ENCODE peak calls at places on chromosomes 5 and 9, in four cellular contexts. One of them, this sample, is unnamed.

GRCh38 chr9:122954253-122954691 is 13.5 kb downstream of the RABGAP1 start:
- DNase-seq in heart right ventricle: no peak
- DNase-seq in A549: no peak
- DNase-seq in SJSA1: no peak
- DNase-seq in this sample: no peak

GRCh38 chr5:23139338-23140171 is 286.4 kb upstream of the CDH12 start:
- DNase-seq in heart right ventricle: no peak
- DNase-seq in A549: peak
- DNase-seq in SJSA1: no peak
- DNase-seq in this sample: no peak

GRCh38 chr5:15959560-15960164 is 219.9 kb downstream of the MARCHF11 start:
- DNase-seq in heart right ventricle: no peak
- DNase-seq in A549: no peak
- DNase-seq in SJSA1: no peak
- DNase-seq in this sample: no peak

GRCh38 chr5:168368854-168369253 is 77.4 kb downstream of the WWC1 start:
- DNase-seq in heart right ventricle: no peak
- DNase-seq in A549: no peak
- DNase-seq in SJSA1: no peak
- DNase-seq in this sample: no peak

GRCh38 chr5:35354751-35355150 is 124.5 kb upstream of the PRLR start:
- DNase-seq in heart right ventricle: no peak
- DNase-seq in A549: no peak
- DNase-seq in SJSA1: no peak
- DNase-seq in this sample: no peak

GRCh38 chr9:133384736-133385321 is 8.7 kb downstream of the STKLD1 start:
- DNase-seq in heart right ventricle: no peak
- DNase-seq in A549: no peak
- DNase-seq in SJSA1: no peak
- DNase-seq in this sample: no peak

GRCh38 chr5:120108586-120109254 is 355.4 kb upstream of the PRR16 start:
- DNase-seq in heart right ventricle: no peak
- DNase-seq in A549: no peak
- DNase-seq in SJSA1: no peak
- DNase-seq in this sample: no peak

GRCh38 chr9:121675381-121675780 is 23.9 kb downstream of the DAB2IP start:
- DNase-seq in heart right ventricle: no peak
- DNase-seq in A549: no peak
- DNase-seq in SJSA1: no peak
- DNase-seq in this sample: no peak

GRCh38 chr5:172007153-172007794 is 836 bp upstream of the FBXW11 start:
- DNase-seq in heart right ventricle: no peak
- DNase-seq in A549: no peak
- DNase-seq in SJSA1: no peak
- DNase-seq in this sample: no peak

GRCh38 chr9:124574944-124575343 is 67.7 kb upstream of the NR5A1 start:
- DNase-seq in heart right ventricle: no peak
- DNase-seq in A549: peak
- DNase-seq in SJSA1: peak
- DNase-seq in this sample: no peak

GRCh38 chr5:99072846-99073245 is 144.0 kb upstream of the CHD1 start:
- DNase-seq in heart right ventricle: no peak
- DNase-seq in A549: no peak
- DNase-seq in SJSA1: no peak
- DNase-seq in this sample: no peak

GRCh38 chr9:136442330-136442729 is 2.7 kb upstream of the INPP5E start:
- DNase-seq in heart right ventricle: no peak
- DNase-seq in A549: no peak
- DNase-seq in SJSA1: no peak
- DNase-seq in this sample: no peak

GRCh38 chr5:110038297-110038997 is 348.7 kb downstream of the MAN2A1 start:
- DNase-seq in heart right ventricle: no peak
- DNase-seq in A549: no peak
- DNase-seq in SJSA1: no peak
- DNase-seq in this sample: no peak

GRCh38 chr5:68261174-68262021 is 45.8 kb downstream of the PIK3R1 start:
- DNase-seq in heart right ventricle: no peak
- DNase-seq in A549: no peak
- DNase-seq in SJSA1: no peak
- DNase-seq in this sample: no peak

GRCh38 chr9:30757723-30758122 is 1626.7 kb upstream of the ACO1 start:
- DNase-seq in heart right ventricle: no peak
- DNase-seq in A549: no peak
- DNase-seq in SJSA1: no peak
- DNase-seq in this sample: no peak

GRCh38 chr5:51484326-51484725 is 101.1 kb downstream of the ISL1 start:
- DNase-seq in heart right ventricle: no peak
- DNase-seq in A549: no peak
- DNase-seq in SJSA1: no peak
- DNase-seq in this sample: no peak

GRCh38 chr5:79973511-79973910 is 17.6 kb downstream of the MTX3 start:
- DNase-seq in heart right ventricle: no peak
- DNase-seq in A549: no peak
- DNase-seq in SJSA1: peak
- DNase-seq in this sample: no peak

GRCh38 chr5:61252643-61252925 is 79.5 kb upstream of the ZSWIM6 start:
- DNase-seq in heart right ventricle: no peak
- DNase-seq in A549: no peak
- DNase-seq in SJSA1: no peak
- DNase-seq in this sample: no peak

GRCh38 chr9:21141427-21141882 is at the start of gene IFNW1:
- DNase-seq in heart right ventricle: no peak
- DNase-seq in A549: peak
- DNase-seq in SJSA1: no peak
- DNase-seq in this sample: no peak

GRCh38 chr5:158373623-158374375 is 514.9 kb upstream of the CLINT1 start:
- DNase-seq in heart right ventricle: no peak
- DNase-seq in A549: no peak
- DNase-seq in SJSA1: no peak
- DNase-seq in this sample: no peak

GRCh38 chr9:114621975-114622609 is 11.0 kb downstream of the TMEM268 start:
- DNase-seq in heart right ventricle: peak
- DNase-seq in A549: peak
- DNase-seq in SJSA1: peak
- DNase-seq in this sample: no peak

GRCh38 chr9:127447416-127448111 is 3.6 kb downstream of the RPL12 start:
- DNase-seq in heart right ventricle: no peak
- DNase-seq in A549: peak
- DNase-seq in SJSA1: no peak
- DNase-seq in this sample: no peak

GRCh38 chr9:131804826-131805225 is 65.0 kb upstream of the RAPGEF1 start:
- DNase-seq in heart right ventricle: no peak
- DNase-seq in A549: no peak
- DNase-seq in SJSA1: no peak
- DNase-seq in this sample: no peak

GRCh38 chr9:92543972-92544371 is 8.2 kb upstream of the ECM2 start:
- DNase-seq in heart right ventricle: no peak
- DNase-seq in A549: no peak
- DNase-seq in SJSA1: no peak
- DNase-seq in this sample: no peak

GRCh38 chr5:81751836-81752643 is 1.1 kb upstream of the SSBP2 start:
- DNase-seq in heart right ventricle: peak
- DNase-seq in A549: no peak
- DNase-seq in SJSA1: no peak
- DNase-seq in this sample: no peak

GRCh38 chr9:115625954-115626353 is 508.0 kb upstream of the TNC start:
- DNase-seq in heart right ventricle: no peak
- DNase-seq in A549: no peak
- DNase-seq in SJSA1: no peak
- DNase-seq in this sample: no peak

GRCh38 chr5:141821430-141821925 is 56.7 kb downstream of the PCDH1 start:
- DNase-seq in heart right ventricle: no peak
- DNase-seq in A549: peak
- DNase-seq in SJSA1: no peak
- DNase-seq in this sample: no peak

GRCh38 chr5:1437452-1437851 is 7.8 kb downstream of the SLC6A3 start:
- DNase-seq in heart right ventricle: no peak
- DNase-seq in A549: peak
- DNase-seq in SJSA1: peak
- DNase-seq in this sample: no peak

GRCh38 chr9:70477146-70477745 is 62.8 kb upstream of the KLF9 start:
- DNase-seq in heart right ventricle: no peak
- DNase-seq in A549: no peak
- DNase-seq in SJSA1: no peak
- DNase-seq in this sample: no peak
- H3K27ac ChIP-seq in heart right ventricle: no peak
- H3K27ac ChIP-seq in A549: no peak
- H3K27ac ChIP-seq in SJSA1: no peak
- H3K27ac ChIP-seq in this sample: peak

DNA sequence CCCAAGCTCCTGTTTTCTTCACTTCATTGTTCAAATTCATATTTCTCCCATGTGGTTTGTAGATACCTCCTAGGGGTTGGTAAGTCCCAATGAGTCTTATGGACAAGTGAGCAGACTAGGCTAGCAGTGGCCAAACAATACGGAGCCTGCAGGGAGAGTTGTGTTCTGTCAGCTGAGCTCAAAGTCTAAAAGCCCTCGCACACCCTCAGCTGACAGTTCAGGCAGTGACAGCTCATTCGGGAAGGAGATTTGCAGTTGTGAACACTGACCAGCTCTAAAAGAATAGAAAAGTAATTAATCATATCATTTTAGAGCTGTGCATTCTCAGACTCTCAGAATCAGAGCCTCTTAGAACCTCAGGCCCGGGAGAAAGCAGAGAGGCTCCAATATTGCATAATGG is 95.1 kb downstream of the SH3TC2 start:
- DNase-seq in heart right ventricle: no peak
- DNase-seq in A549: no peak
- DNase-seq in SJSA1: peak
- DNase-seq in this sample: no peak
- H3K27ac ChIP-seq in heart right ventricle: no peak
- H3K27ac ChIP-seq in A549: peak
- H3K27ac ChIP-seq in SJSA1: no peak
- H3K27ac ChIP-seq in this sample: peak

GRCh38 chr5:151068189-151068570 is 12.7 kb downstream of the TNIP1 start:
- DNase-seq in heart right ventricle: no peak
- DNase-seq in A549: no peak
- DNase-seq in SJSA1: no peak
- DNase-seq in this sample: no peak
- H3K27ac ChIP-seq in heart right ventricle: peak
- H3K27ac ChIP-seq in A549: peak
- H3K27ac ChIP-seq in SJSA1: peak
- H3K27ac ChIP-seq in this sample: peak

GRCh38 chr5:150595466-150596031 is 44.9 kb upstream of the SYNPO start:
- DNase-seq in heart right ventricle: peak
- DNase-seq in A549: no peak
- DNase-seq in SJSA1: no peak
- DNase-seq in this sample: peak

GRCh38 chr5:150598046-150598445 is 42.4 kb upstream of the SYNPO start:
- DNase-seq in heart right ventricle: no peak
- DNase-seq in A549: no peak
- DNase-seq in SJSA1: no peak
- DNase-seq in this sample: no peak

GRCh38 chr5:150596826-150597225 is 43.6 kb upstream of the SYNPO start:
- DNase-seq in heart right ventricle: no peak
- DNase-seq in A549: no peak
- DNase-seq in SJSA1: no peak
- DNase-seq in this sample: no peak

GRCh38 chr5:150593996-150594395 is 46.5 kb upstream of the SYNPO start:
- DNase-seq in heart right ventricle: no peak
- DNase-seq in A549: no peak
- DNase-seq in SJSA1: no peak
- DNase-seq in this sample: no peak

DNA sequence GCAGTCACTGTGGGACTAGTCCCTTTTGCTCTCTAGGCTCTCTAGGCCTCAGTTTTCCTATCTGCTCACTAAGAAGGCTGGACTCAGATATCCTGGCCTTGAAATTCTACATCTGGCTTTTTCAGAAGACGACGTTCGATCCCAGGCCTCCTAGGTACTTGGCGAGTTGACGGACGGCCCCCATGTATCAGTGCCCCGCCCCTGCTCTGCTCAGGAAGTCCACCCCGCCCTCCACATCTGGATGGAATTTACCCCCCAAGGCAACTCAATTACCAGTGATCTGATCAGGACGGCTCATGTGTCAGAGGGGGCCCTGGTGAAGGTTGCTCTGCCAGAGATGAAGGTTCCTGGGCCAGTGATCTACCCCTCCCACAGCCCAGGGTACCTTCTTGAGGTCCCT is 44.1 kb upstream of the SYNPO start:
- DNase-seq in heart right ventricle: no peak
- DNase-seq in A549: no peak
- DNase-seq in SJSA1: no peak
- DNase-seq in this sample: no peak
- H3K27ac ChIP-seq in heart right ventricle: peak
- H3K27ac ChIP-seq in A549: no peak
- H3K27ac ChIP-seq in SJSA1: no peak
- H3K27ac ChIP-seq in this sample: peak

GRCh38 chr5:139474815-139475791 is 4.3 kb downstream of the SMIM33 start:
- DNase-seq in heart right ventricle: no peak
- DNase-seq in A549: no peak
- DNase-seq in SJSA1: no peak
- DNase-seq in this sample: no peak
- H3K27ac ChIP-seq in heart right ventricle: peak
- H3K27ac ChIP-seq in A549: no peak
- H3K27ac ChIP-seq in SJSA1: no peak
- H3K27ac ChIP-seq in this sample: no peak

GRCh38 chr9:87592554-87593394 is 95.1 kb downstream of the DAPK1 start:
- DNase-seq in heart right ventricle: peak
- DNase-seq in A549: no peak
- DNase-seq in SJSA1: peak
- DNase-seq in this sample: no peak
- H3K27ac ChIP-seq in heart right ventricle: peak
- H3K27ac ChIP-seq in A549: peak
- H3K27ac ChIP-seq in SJSA1: peak
- H3K27ac ChIP-seq in this sample: no peak

This sample was measured in thoracic aorta.